ENCODE peak calls at places on chromosomes 5 and 9, in ten cellular contexts. One of them, this sample, is unnamed.

GRCh38 chr5:119315516-119315949 is 40.3 kb upstream of the TNFAIP8 start:
- DNase-seq in BJ: no peak
- DNase-seq in GM10248: peak; percentile 73
- DNase-seq in nephron progenitor cell: no peak
- DNase-seq in SK-N-SH: peak; percentile 38
- DNase-seq in activated B cell treated with CpG ODN at 0.5 μM for 24 hours: no peak
- DNase-seq in breast epithelium: no peak
- DNase-seq in RWPE1: peak; percentile 67
- DNase-seq in psoas muscle: no peak
- DNase-seq in cardiac muscle cell: peak; percentile 31
- DNase-seq in this sample: no peak

GRCh38 chr9:138080979-138081378 is 203.4 kb downstream of the CACNA1B start:
- DNase-seq in activated B cell treated with CpG ODN at 0.5 μM for 24 hours: no peak
- DNase-seq in nephron progenitor cell: no peak
- DNase-seq in breast epithelium: no peak
- DNase-seq in cardiac muscle cell: no peak
- DNase-seq in SK-N-SH: peak; percentile 2
- DNase-seq in RWPE1: no peak
- DNase-seq in BJ: no peak
- DNase-seq in GM10248: no peak
- DNase-seq in psoas muscle: no peak
- DNase-seq in this sample: no peak

GRCh38 chr5:170751631-170752030 is 31.9 kb upstream of the GABRP start:
- DNase-seq in nephron progenitor cell: no peak
- DNase-seq in psoas muscle: no peak
- DNase-seq in activated B cell treated with CpG ODN at 0.5 μM for 24 hours: no peak
- DNase-seq in cardiac muscle cell: no peak
- DNase-seq in breast epithelium: no peak
- DNase-seq in BJ: no peak
- DNase-seq in GM10248: no peak
- DNase-seq in RWPE1: no peak
- DNase-seq in SK-N-SH: peak; percentile 69
- DNase-seq in this sample: no peak

GRCh38 chr9:100472725-100473261 is at the start of gene TMEFF1:
- DNase-seq in nephron progenitor cell: peak; percentile 87
- DNase-seq in RWPE1: peak; percentile 57
- DNase-seq in SK-N-SH: peak; percentile 97
- DNase-seq in breast epithelium: no peak
- DNase-seq in activated B cell treated with CpG ODN at 0.5 μM for 24 hours: peak; percentile 41
- DNase-seq in BJ: no peak
- DNase-seq in psoas muscle: peak; percentile 42
- DNase-seq in cardiac muscle cell: peak; percentile 18
- DNase-seq in GM10248: peak; percentile 74
- DNase-seq in this sample: peak; percentile 87

GRCh38 chr9:6449645-6450044 is 36.6 kb downstream of the UHRF2 start:
- DNase-seq in breast epithelium: no peak
- DNase-seq in psoas muscle: no peak
- DNase-seq in cardiac muscle cell: no peak
- DNase-seq in nephron progenitor cell: no peak
- DNase-seq in RWPE1: no peak
- DNase-seq in SK-N-SH: peak; percentile 36
- DNase-seq in activated B cell treated with CpG ODN at 0.5 μM for 24 hours: no peak
- DNase-seq in BJ: no peak
- DNase-seq in GM10248: no peak
- DNase-seq in this sample: no peak

GRCh38 chr5:1123418-1124147 is 11.7 kb upstream of the SLC12A7 start:
- DNase-seq in BJ: no peak
- DNase-seq in psoas muscle: no peak
- DNase-seq in RWPE1: no peak
- DNase-seq in SK-N-SH: no peak
- DNase-seq in breast epithelium: no peak
- DNase-seq in nephron progenitor cell: no peak
- DNase-seq in GM10248: no peak
- DNase-seq in activated B cell treated with CpG ODN at 0.5 μM for 24 hours: no peak
- DNase-seq in cardiac muscle cell: peak; percentile 39
- DNase-seq in this sample: no peak

GRCh38 chr5:176732306-176732705 is 78.1 kb upstream of the UNC5A start:
- DNase-seq in SK-N-SH: no peak
- DNase-seq in BJ: no peak
- DNase-seq in activated B cell treated with CpG ODN at 0.5 μM for 24 hours: no peak
- DNase-seq in nephron progenitor cell: no peak
- DNase-seq in RWPE1: no peak
- DNase-seq in GM10248: no peak
- DNase-seq in breast epithelium: peak; percentile 9
- DNase-seq in cardiac muscle cell: no peak
- DNase-seq in psoas muscle: no peak
- DNase-seq in this sample: no peak

GRCh38 chr9:99222416-99223280 is 566 bp downstream of the SEC61B start:
- DNase-seq in psoas muscle: no peak
- DNase-seq in activated B cell treated with CpG ODN at 0.5 μM for 24 hours: no peak
- DNase-seq in RWPE1: no peak
- DNase-seq in SK-N-SH: no peak
- DNase-seq in GM10248: no peak
- DNase-seq in BJ: no peak
- DNase-seq in cardiac muscle cell: peak; percentile 22
- DNase-seq in breast epithelium: no peak
- DNase-seq in nephron progenitor cell: no peak
- DNase-seq in this sample: no peak

GRCh38 chr5:143499480-143500114 is 96.1 kb upstream of the NR3C1 start:
- DNase-seq in GM10248: no peak
- DNase-seq in nephron progenitor cell: no peak
- DNase-seq in RWPE1: no peak
- DNase-seq in SK-N-SH: no peak
- DNase-seq in BJ: no peak
- DNase-seq in cardiac muscle cell: no peak
- DNase-seq in activated B cell treated with CpG ODN at 0.5 μM for 24 hours: no peak
- DNase-seq in breast epithelium: no peak
- DNase-seq in psoas muscle: no peak
- DNase-seq in this sample: no peak
- TF ChIP-seq CTCF in GM10248: no peak
- TF ChIP-seq CTCF in nephron progenitor cell: no peak
- TF ChIP-seq CTCF in RWPE1: no peak
- TF ChIP-seq CTCF in SK-N-SH: no peak
- TF ChIP-seq CTCF in BJ: no peak
- TF ChIP-seq CTCF in cardiac muscle cell: no peak
- TF ChIP-seq CTCF in activated B cell treated with CpG ODN at 0.5 μM for 24 hours: no peak
- TF ChIP-seq CTCF in breast epithelium: no peak
- TF ChIP-seq CTCF in psoas muscle: no peak
- TF ChIP-seq CTCF in this sample: no peak

DNA sequence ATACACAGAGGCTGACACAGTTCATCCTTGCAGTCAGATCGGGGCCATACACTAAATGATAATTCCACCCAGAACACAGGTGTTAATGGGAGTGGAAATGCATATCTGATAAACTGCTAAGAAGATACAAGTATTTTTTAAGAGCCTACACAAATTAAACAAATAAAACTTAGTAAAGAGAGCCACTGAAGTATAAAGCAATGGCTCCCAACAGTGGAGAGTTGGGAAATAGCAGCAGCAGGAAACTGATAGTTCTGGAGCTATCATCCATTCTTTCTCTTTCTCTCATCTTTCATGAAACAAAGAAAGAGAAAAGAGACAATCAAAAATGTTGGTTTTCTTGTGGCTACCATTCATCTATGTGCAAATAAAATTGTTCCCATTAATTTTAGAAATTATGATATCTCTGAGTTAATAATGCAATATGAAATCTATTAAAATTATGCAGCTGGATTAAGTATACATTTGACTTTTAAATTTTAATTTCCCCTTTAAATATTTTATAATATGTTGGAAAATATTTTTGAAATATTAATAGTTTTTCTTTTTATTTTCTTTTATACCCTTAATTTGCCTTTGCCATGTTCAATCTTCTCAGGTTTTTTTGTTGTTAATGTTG is 120.8 kb downstream of the EMB start:
- DNase-seq in activated B cell treated with CpG ODN at 0.5 μM for 24 hours: no peak
- DNase-seq in BJ: no peak
- DNase-seq in breast epithelium: no peak
- DNase-seq in nephron progenitor cell: no peak
- DNase-seq in cardiac muscle cell: no peak
- DNase-seq in GM10248: no peak
- DNase-seq in psoas muscle: no peak
- DNase-seq in RWPE1: peak; percentile 13
- DNase-seq in SK-N-SH: no peak
- DNase-seq in this sample: no peak
- TF ChIP-seq CTCF in activated B cell treated with CpG ODN at 0.5 μM for 24 hours: no peak
- TF ChIP-seq CTCF in BJ: no peak
- TF ChIP-seq CTCF in breast epithelium: no peak
- TF ChIP-seq CTCF in nephron progenitor cell: no peak
- TF ChIP-seq CTCF in cardiac muscle cell: no peak
- TF ChIP-seq CTCF in GM10248: peak; percentile 29
- TF ChIP-seq CTCF in psoas muscle: no peak
- TF ChIP-seq CTCF in RWPE1: peak; percentile 72
- TF ChIP-seq CTCF in SK-N-SH: peak; percentile 73
- TF ChIP-seq CTCF in this sample: no peak

GRCh38 chr5:96997265-96997859 is 61.5 kb downstream of the LNPEP start:
- DNase-seq in psoas muscle: no peak
- DNase-seq in RWPE1: peak; percentile 53
- DNase-seq in breast epithelium: no peak
- DNase-seq in cardiac muscle cell: peak; percentile 75
- DNase-seq in nephron progenitor cell: peak; percentile 8
- DNase-seq in GM10248: peak; percentile 13
- DNase-seq in activated B cell treated with CpG ODN at 0.5 μM for 24 hours: no peak
- DNase-seq in SK-N-SH: peak; percentile 21
- DNase-seq in BJ: no peak
- DNase-seq in this sample: peak; percentile 7
- TF ChIP-seq CTCF in psoas muscle: peak; percentile 51
- TF ChIP-seq CTCF in RWPE1: peak; percentile 66
- TF ChIP-seq CTCF in breast epithelium: no peak
- TF ChIP-seq CTCF in cardiac muscle cell: peak; percentile 54
- TF ChIP-seq CTCF in nephron progenitor cell: peak; percentile 68
- TF ChIP-seq CTCF in GM10248: peak; percentile 26
- TF ChIP-seq CTCF in activated B cell treated with CpG ODN at 0.5 μM for 24 hours: no peak
- TF ChIP-seq CTCF in SK-N-SH: peak; percentile 74
- TF ChIP-seq CTCF in BJ: peak; percentile 49
- TF ChIP-seq CTCF in this sample: peak; percentile 67

DNA sequence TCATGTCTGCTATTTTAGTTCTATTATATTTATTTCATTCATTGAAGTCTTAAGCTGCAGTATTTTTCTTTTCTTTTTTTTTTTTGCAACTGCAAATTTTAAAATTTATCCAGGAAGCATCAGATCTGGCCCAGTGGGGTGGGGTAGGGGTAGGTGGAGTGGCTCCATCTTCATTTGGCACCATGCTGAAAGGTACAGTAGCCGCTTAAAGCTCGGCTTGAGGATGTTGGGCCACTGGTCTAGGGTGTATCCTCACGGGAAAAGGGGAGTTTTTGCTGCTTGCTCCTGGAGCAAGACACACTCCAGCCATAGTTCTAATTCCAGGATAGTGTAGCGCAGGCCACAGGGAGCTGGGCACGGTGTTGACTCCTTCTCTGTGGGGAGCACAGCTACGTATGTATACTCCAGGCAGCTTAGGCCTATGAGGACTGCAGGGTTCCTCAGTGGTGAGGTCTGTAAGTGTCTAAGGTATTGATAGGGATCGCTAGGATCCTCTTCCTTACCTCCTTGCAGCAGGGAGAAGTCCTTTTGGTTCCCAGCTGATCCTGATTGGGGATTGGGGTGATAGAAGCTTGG is 22.7 kb downstream of the RCL1 start:
- DNase-seq in SK-N-SH: no peak
- DNase-seq in GM10248: no peak
- DNase-seq in BJ: no peak
- DNase-seq in breast epithelium: no peak
- DNase-seq in nephron progenitor cell: no peak
- DNase-seq in activated B cell treated with CpG ODN at 0.5 μM for 24 hours: no peak
- DNase-seq in cardiac muscle cell: no peak
- DNase-seq in psoas muscle: no peak
- DNase-seq in RWPE1: no peak
- DNase-seq in this sample: no peak
- TF ChIP-seq CTCF in SK-N-SH: no peak
- TF ChIP-seq CTCF in GM10248: no peak
- TF ChIP-seq CTCF in BJ: no peak
- TF ChIP-seq CTCF in breast epithelium: no peak
- TF ChIP-seq CTCF in nephron progenitor cell: no peak
- TF ChIP-seq CTCF in activated B cell treated with CpG ODN at 0.5 μM for 24 hours: no peak
- TF ChIP-seq CTCF in cardiac muscle cell: no peak
- TF ChIP-seq CTCF in psoas muscle: no peak
- TF ChIP-seq CTCF in RWPE1: no peak
- TF ChIP-seq CTCF in this sample: no peak

This sample was measured in endothelial cell.